ENCODE peak calls at places on chromosomes 4 and X, in four cellular contexts. O is PC-3, X is transverse colon, C is heart left ventricle. N is an unnamed sample.
A peak's percentile ranks its signal among the peaks of the same experiment; 100 is the strongest.

GRCh38 chrX:21741869-21742701 is 15.8 kb downstream of the SMPX start:
- DNase-seq in O (no peak), X (no peak), C (no peak), N (no peak)

GRCh38 chr4:170675568-170676262 is 586.0 kb upstream of the AADAT start:
- DNase-seq in O (peak; percentile 7), X (no peak), C (no peak), N (no peak)

GRCh38 chrX:109352121-109352556 is 129.7 kb downstream of the GUCY2F start:
- DNase-seq in O (no peak), X (no peak), C (no peak), N (peak; percentile 14)

GRCh38 chrX:101229155-101229554 is 9.6 kb downstream of the DRP2 start:
- DNase-seq in O (peak; percentile 58), X (no peak), C (no peak), N (no peak)

GRCh38 chr4:113222431-113222979 is 173.1 kb downstream of the ANK2 start:
- DNase-seq in O (peak; percentile 27), X (no peak), C (no peak), N (no peak)

GRCh38 chr4:74189331-74190043 is 31.6 kb downstream of the MTHFD2L start:
- DNase-seq in O (peak; percentile 79), X (no peak), C (no peak), N (no peak)

GRCh38 chr4:155758500-155759371 is at the start of gene GUCY1B1:
- DNase-seq in O (peak; percentile 86), X (peak; percentile 81), C (peak; percentile 97), N (peak; percentile 97)

GRCh38 chrX:153886915-153887314 is 942 bp upstream of the L1CAM start:
- DNase-seq in O (no peak), X (no peak), C (peak; percentile 13), N (no peak)

GRCh38 chr4:24657768-24658617 is 73.6 kb upstream of the DHX15 start:
- DNase-seq in O (peak; percentile 94), X (peak; percentile 74), C (no peak), N (peak; percentile 26)

GRCh38 chr4:6272863-6273660 is 3.4 kb downstream of the WFS1 start:
- DNase-seq in O (peak; percentile 80), X (no peak), C (peak; percentile 61), N (no peak)

GRCh38 chr4:155526452-155527169 is 140.0 kb upstream of the GUCY1A1 start:
- DNase-seq in O (no peak), X (no peak), C (no peak), N (no peak)

GRCh38 chrX:16842684-16843083 is 27.5 kb downstream of the RBBP7 start:
- DNase-seq in O (no peak), X (no peak), C (no peak), N (no peak)

GRCh38 chr4:25477251-25477650 is 100.2 kb downstream of the ANAPC4 start:
- DNase-seq in O (no peak), X (no peak), C (no peak), N (no peak)

GRCh38 chr4:140037353-140038030 is 116.5 kb downstream of the MAML3 start:
- DNase-seq in O (peak; percentile 92), X (no peak), C (no peak), N (no peak)

GRCh38 chr4:48546336-48546735 is 56.3 kb downstream of the ZAR1 start:
- DNase-seq in O (peak; percentile 39), X (no peak), C (no peak), N (no peak)

GRCh38 chr4:102614801-102615200 is 113.6 kb downstream of the NFKB1 start:
- DNase-seq in O (no peak), X (peak; percentile 34), C (peak; percentile 61), N (no peak)

GRCh38 chr4:10295326-10295725 is 161.9 kb downstream of the ZNF518B start:
- DNase-seq in O (no peak), X (no peak), C (no peak), N (no peak)

GRCh38 chr4:8414377-8414776 is 26.1 kb downstream of the ACOX3 start:
- DNase-seq in O (peak; percentile 6), X (no peak), C (no peak), N (no peak)

GRCh38 chr4:110631582-110632505 is 9.0 kb upstream of the PITX2 start:
- DNase-seq in O (peak; percentile 80), X (peak; percentile 70), C (no peak), N (peak; percentile 49)

GRCh38 chrX:129686422-129686948 is 31.7 kb upstream of the APLN start:
- DNase-seq in O (no peak), X (no peak), C (no peak), N (peak; percentile 46)

GRCh38 chr4:127782025-127782274 is 172 bp upstream of the HSPA4L start:
- DNase-seq in O (peak; percentile 82), X (peak; percentile 87), C (peak; percentile 94), N (peak; percentile 86)

GRCh38 chr4:76590847-76591281 is 155.8 kb downstream of the SHROOM3 start:
- DNase-seq in O (no peak), X (no peak), C (no peak), N (no peak)

GRCh38 chr4:96154676-96155075 is 314.8 kb downstream of the PDHA2 start:
- DNase-seq in O (no peak), X (no peak), C (no peak), N (no peak)

GRCh38 chrX:136147966-136148365 is 633 bp downstream of the FHL1 start:
- DNase-seq in O (no peak), X (no peak), C (no peak), N (no peak)

GRCh38 chr4:55722132-55722531 is 86.0 kb upstream of the NMU start:
- DNase-seq in O (no peak), X (no peak), C (no peak), N (no peak)

GRCh38 chr4:93605163-93605562 is 223.4 kb upstream of the ATOH1 start:
- DNase-seq in O (peak; percentile 52), X (no peak), C (no peak), N (no peak)

GRCh38 chr4:172125438-172125837 is 312.2 kb downstream of the GALNTL6 start:
- DNase-seq in O (no peak), X (no peak), C (no peak), N (no peak)

GRCh38 chrX:6599230-6599629 is 64.3 kb upstream of the VCX3A start:
- DNase-seq in O (no peak), X (no peak), C (no peak), N (no peak)

GRCh38 chr4:78652282-78652876 is 100.8 kb downstream of the ANXA3 start:
- DNase-seq in O (no peak), X (no peak), C (no peak), N (no peak)

GRCh38 chr4:38290360-38290759 is 330.2 kb downstream of the PTTG2 start:
- DNase-seq in O (peak; percentile 55), X (no peak), C (no peak), N (no peak)

GRCh38 chr4:26183017-26183416 is 137.8 kb upstream of the RBPJ start:
- DNase-seq in O (peak; percentile 76), X (no peak), C (no peak), N (no peak)

GRCh38 chr4:187478292-187479205 is 517.0 kb upstream of the ZFP42 start:
- DNase-seq in O (peak; percentile 82), X (no peak), C (no peak), N (no peak)

GRCh38 chrX:53440631-53441517 is 6.7 kb upstream of the HSD17B10 start:
- DNase-seq in O (peak; percentile 72), X (peak; percentile 72), C (peak; percentile 81), N (peak; percentile 67)

GRCh38 chrX:138745215-138745614 is 33.7 kb upstream of the FGF13 start:
- DNase-seq in O (peak; percentile 74), X (no peak), C (no peak), N (no peak)

GRCh38 chr4:7393491-7394183 is 41.1 kb downstream of the PSAPL1 start:
- DNase-seq in O (no peak), X (no peak), C (peak; percentile 31), N (no peak)

GRCh38 chrX:103066606-103067005 is 2.6 kb upstream of the BEX1 start:
- DNase-seq in O (peak; percentile 45), X (no peak), C (no peak), N (no peak)

GRCh38 chr4:101421393-101421792 is 74.1 kb upstream of the PPP3CA start:
- DNase-seq in O (no peak), X (no peak), C (no peak), N (no peak)

GRCh38 chr4:158043971-158044618 is 128.7 kb downstream of the GASK1B start:
- DNase-seq in O (no peak), X (no peak), C (peak; percentile 53), N (no peak)
- H3K9me3 ChIP-seq in O (no peaks in the 10 kb centered on the region), X (peaks cover 3% of the 10 kb centered on the region), C (peaks cover 10% of the 10 kb centered on the region), N (peaks cover 20% of the 10 kb centered on the region)

DNA sequence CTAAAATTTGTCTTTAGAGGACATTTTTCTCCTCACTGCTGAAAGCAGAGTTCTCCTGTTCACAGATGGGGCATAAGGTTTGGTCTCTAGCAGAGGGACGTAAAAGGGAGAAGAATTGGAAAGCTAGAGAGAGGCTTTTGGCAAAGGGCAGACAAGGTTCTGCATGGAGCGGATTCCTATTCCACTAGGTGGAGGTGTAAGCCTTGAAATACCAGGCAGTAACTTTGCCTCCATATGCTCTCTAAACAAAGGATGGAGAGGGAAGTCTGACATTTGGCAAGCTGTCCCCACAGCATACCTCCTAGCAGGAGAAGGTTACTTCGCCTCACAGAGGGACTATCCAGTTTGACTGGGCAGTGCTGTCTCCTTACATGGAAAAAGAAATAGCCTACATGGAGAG is 174.7 kb downstream of the DACH2 start:
- DNase-seq in O (no peak), X (no peak), C (no peak), N (no peak)
- H3K4me3 ChIP-seq in O (no peak overlapping the region), X (no peak overlapping the region), C (no peak overlapping the region), N (no peak overlapping the region)

DNA sequence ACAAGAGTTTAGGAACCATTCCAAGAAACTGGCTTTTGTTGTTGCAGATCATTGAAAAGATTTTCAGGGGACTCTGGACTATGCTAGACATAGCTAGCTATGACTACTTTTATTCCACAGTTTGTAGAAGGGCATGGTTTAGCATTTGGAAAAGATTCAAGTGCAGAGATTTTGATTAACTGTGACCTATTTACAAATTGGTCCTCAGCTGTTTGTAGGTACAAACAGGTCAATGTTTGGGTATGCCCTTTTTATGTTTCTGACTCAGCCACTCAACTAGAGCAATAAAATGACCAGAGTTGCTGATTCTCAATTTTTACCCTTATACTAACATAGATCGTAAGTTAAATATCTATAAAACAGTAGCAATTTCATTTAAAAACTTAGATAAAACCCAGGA is 46.7 kb downstream of the IGFBP7 start:
- DNase-seq in O (no peak), X (no peak), C (no peak), N (no peak)
- H3K4me1 ChIP-seq in O (peaks cover 25% of the 10 kb centered on the region), X (peaks cover 21% of the 10 kb centered on the region), C (peaks cover 44% of the 10 kb centered on the region), N (peaks cover 82% of the 10 kb centered on the region)

GRCh38 chr4:185868983-185869938 is 57.3 kb upstream of the SORBS2 start:
- DNase-seq in O (peak; percentile 33), X (no peak), C (no peak), N (no peak)
- H3K9me3 ChIP-seq in O (no peaks in the 10 kb centered on the region), X (no peaks in the 10 kb centered on the region), C (no peaks in the 10 kb centered on the region), N (no peaks in the 10 kb centered on the region)